ENCODE peak calls at places on chromosomes 13 and 19, in six cellular contexts. One of them, this sample, is unnamed.
A peak's percentile ranks its signal among the peaks of the same experiment; 100 is the strongest.

GRCh38 chr19:18418725-18419194 is 438 bp upstream of the SSBP4 start:
- DNase-seq in neural crest cell: no peak
- DNase-seq in anterior cingulate cortex: no peak
- DNase-seq in activated B cell treated with CpG ODN at 0.5 μM for 24 hours: no peak
- DNase-seq in MCF 10A: no peak
- DNase-seq in T-cell: peak; percentile 41
- DNase-seq in this sample: peak; percentile 60

GRCh38 chr19:5345895-5346386 is 5.3 kb upstream of the PTPRS start:
- DNase-seq in neural crest cell: no peak
- DNase-seq in anterior cingulate cortex: no peak
- DNase-seq in activated B cell treated with CpG ODN at 0.5 μM for 24 hours: no peak
- DNase-seq in T-cell: no peak
- DNase-seq in MCF 10A: peak; percentile 85
- DNase-seq in this sample: no peak

GRCh38 chr13:65095697-65096096 is 2134.4 kb downstream of the PCDH9 start:
- DNase-seq in neural crest cell: no peak
- DNase-seq in anterior cingulate cortex: no peak
- DNase-seq in T-cell: no peak
- DNase-seq in MCF 10A: no peak
- DNase-seq in activated B cell treated with CpG ODN at 0.5 μM for 24 hours: no peak
- DNase-seq in this sample: no peak

GRCh38 chr13:30153871-30154426 is 153.4 kb downstream of the KATNAL1 start:
- DNase-seq in anterior cingulate cortex: no peak
- DNase-seq in MCF 10A: no peak
- DNase-seq in activated B cell treated with CpG ODN at 0.5 μM for 24 hours: no peak
- DNase-seq in neural crest cell: no peak
- DNase-seq in T-cell: no peak
- DNase-seq in this sample: no peak

GRCh38 chr13:112730157-112730671 is 40.4 kb downstream of the ATP11A start:
- DNase-seq in MCF 10A: peak; percentile 57
- DNase-seq in T-cell: no peak
- DNase-seq in activated B cell treated with CpG ODN at 0.5 μM for 24 hours: no peak
- DNase-seq in neural crest cell: no peak
- DNase-seq in anterior cingulate cortex: no peak
- DNase-seq in this sample: peak; percentile 68

GRCh38 chr19:49741210-49741844 is 21.8 kb downstream of the TSKS start:
- DNase-seq in MCF 10A: no peak
- DNase-seq in neural crest cell: no peak
- DNase-seq in T-cell: no peak
- DNase-seq in anterior cingulate cortex: no peak
- DNase-seq in activated B cell treated with CpG ODN at 0.5 μM for 24 hours: no peak
- DNase-seq in this sample: no peak

GRCh38 chr19:7381073-7381390 is 32.3 kb downstream of the ARHGEF18 start:
- DNase-seq in T-cell: no peak
- DNase-seq in neural crest cell: no peak
- DNase-seq in anterior cingulate cortex: no peak
- DNase-seq in activated B cell treated with CpG ODN at 0.5 μM for 24 hours: no peak
- DNase-seq in MCF 10A: no peak
- DNase-seq in this sample: no peak

GRCh38 chr13:45082964-45083363 is 37.3 kb upstream of the GTF2F2 start:
- DNase-seq in MCF 10A: peak; percentile 37
- DNase-seq in neural crest cell: no peak
- DNase-seq in activated B cell treated with CpG ODN at 0.5 μM for 24 hours: no peak
- DNase-seq in T-cell: no peak
- DNase-seq in anterior cingulate cortex: no peak
- DNase-seq in this sample: no peak

GRCh38 chr13:32042567-32042966 is 11.0 kb downstream of the FRY start:
- DNase-seq in activated B cell treated with CpG ODN at 0.5 μM for 24 hours: no peak
- DNase-seq in T-cell: no peak
- DNase-seq in neural crest cell: no peak
- DNase-seq in anterior cingulate cortex: no peak
- DNase-seq in MCF 10A: no peak
- DNase-seq in this sample: no peak

GRCh38 chr13:100399455-100399854 is 189.1 kb downstream of the GGACT start:
- DNase-seq in MCF 10A: no peak
- DNase-seq in neural crest cell: no peak
- DNase-seq in activated B cell treated with CpG ODN at 0.5 μM for 24 hours: no peak
- DNase-seq in T-cell: no peak
- DNase-seq in anterior cingulate cortex: no peak
- DNase-seq in this sample: no peak

GRCh38 chr13:114044486-114044885 is 70.6 kb upstream of the C13orf46 start:
- DNase-seq in T-cell: no peak
- DNase-seq in activated B cell treated with CpG ODN at 0.5 μM for 24 hours: no peak
- DNase-seq in neural crest cell: no peak
- DNase-seq in anterior cingulate cortex: no peak
- DNase-seq in MCF 10A: no peak
- DNase-seq in this sample: no peak

GRCh38 chr13:111920932-111921705 is 145.8 kb upstream of the SOX1 start:
- DNase-seq in activated B cell treated with CpG ODN at 0.5 μM for 24 hours: no peak
- DNase-seq in neural crest cell: no peak
- DNase-seq in T-cell: no peak
- DNase-seq in anterior cingulate cortex: no peak
- DNase-seq in MCF 10A: no peak
- DNase-seq in this sample: no peak

GRCh38 chr19:34838753-34839431 is 65.9 kb upstream of the ZNF599 start:
- DNase-seq in neural crest cell: peak; percentile 28
- DNase-seq in anterior cingulate cortex: no peak
- DNase-seq in T-cell: no peak
- DNase-seq in activated B cell treated with CpG ODN at 0.5 μM for 24 hours: no peak
- DNase-seq in MCF 10A: no peak
- DNase-seq in this sample: peak; percentile 44

GRCh38 chr13:103948477-103948876 is 882.3 kb upstream of the SLC10A2 start:
- DNase-seq in neural crest cell: no peak
- DNase-seq in activated B cell treated with CpG ODN at 0.5 μM for 24 hours: no peak
- DNase-seq in anterior cingulate cortex: no peak
- DNase-seq in MCF 10A: no peak
- DNase-seq in T-cell: no peak
- DNase-seq in this sample: no peak

GRCh38 chr13:109787135-109787954 is 962 bp upstream of the IRS2 start:
- DNase-seq in neural crest cell: peak; percentile 46
- DNase-seq in T-cell: no peak
- DNase-seq in MCF 10A: peak; percentile 58
- DNase-seq in activated B cell treated with CpG ODN at 0.5 μM for 24 hours: peak; percentile 31
- DNase-seq in anterior cingulate cortex: peak; percentile 49
- DNase-seq in this sample: peak; percentile 58

GRCh38 chr13:63696055-63696454 is 2280.4 kb upstream of the PCDH20 start:
- DNase-seq in anterior cingulate cortex: no peak
- DNase-seq in neural crest cell: no peak
- DNase-seq in activated B cell treated with CpG ODN at 0.5 μM for 24 hours: no peak
- DNase-seq in T-cell: no peak
- DNase-seq in MCF 10A: no peak
- DNase-seq in this sample: no peak

GRCh38 chr19:16637535-16637934 is 9.5 kb upstream of the MED26 start:
- DNase-seq in MCF 10A: no peak
- DNase-seq in anterior cingulate cortex: no peak
- DNase-seq in activated B cell treated with CpG ODN at 0.5 μM for 24 hours: no peak
- DNase-seq in neural crest cell: no peak
- DNase-seq in T-cell: no peak
- DNase-seq in this sample: no peak

GRCh38 chr13:39779337-39780270 is 124.1 kb downstream of the COG6 start:
- DNase-seq in activated B cell treated with CpG ODN at 0.5 μM for 24 hours: no peak
- DNase-seq in anterior cingulate cortex: no peak
- DNase-seq in MCF 10A: no peak
- DNase-seq in T-cell: peak; percentile 41
- DNase-seq in neural crest cell: no peak
- DNase-seq in this sample: no peak

GRCh38 chr19:35755550-35756371 is 1.1 kb downstream of the HSPB6 start:
- DNase-seq in neural crest cell: no peak
- DNase-seq in T-cell: peak; percentile 53
- DNase-seq in MCF 10A: no peak
- DNase-seq in activated B cell treated with CpG ODN at 0.5 μM for 24 hours: no peak
- DNase-seq in anterior cingulate cortex: no peak
- DNase-seq in this sample: peak; percentile 91

GRCh38 chr13:30079501-30079900 is 227.8 kb downstream of the KATNAL1 start:
- DNase-seq in activated B cell treated with CpG ODN at 0.5 μM for 24 hours: no peak
- DNase-seq in neural crest cell: no peak
- DNase-seq in MCF 10A: no peak
- DNase-seq in T-cell: no peak
- DNase-seq in anterior cingulate cortex: no peak
- DNase-seq in this sample: no peak

GRCh38 chr13:49220035-49220855 is at the start of gene MLNR:
- DNase-seq in activated B cell treated with CpG ODN at 0.5 μM for 24 hours: peak; percentile 33
- DNase-seq in MCF 10A: no peak
- DNase-seq in T-cell: no peak
- DNase-seq in anterior cingulate cortex: no peak
- DNase-seq in neural crest cell: peak; percentile 33
- DNase-seq in this sample: peak; percentile 45

GRCh38 chr13:25901460-25902376 is 150.1 kb downstream of the SHISA2 start:
- DNase-seq in MCF 10A: peak; percentile 91
- DNase-seq in neural crest cell: no peak
- DNase-seq in activated B cell treated with CpG ODN at 0.5 μM for 24 hours: no peak
- DNase-seq in T-cell: peak; percentile 22
- DNase-seq in anterior cingulate cortex: no peak
- DNase-seq in this sample: no peak

GRCh38 chr19:1162404-1163282 is 11.4 kb downstream of the SBNO2 start:
- DNase-seq in MCF 10A: no peak
- DNase-seq in activated B cell treated with CpG ODN at 0.5 μM for 24 hours: no peak
- DNase-seq in anterior cingulate cortex: no peak
- DNase-seq in neural crest cell: no peak
- DNase-seq in T-cell: no peak
- DNase-seq in this sample: no peak

GRCh38 chr13:51317262-51317661 is 22.2 kb upstream of the SERPINE3 start:
- DNase-seq in activated B cell treated with CpG ODN at 0.5 μM for 24 hours: no peak
- DNase-seq in T-cell: no peak
- DNase-seq in neural crest cell: no peak
- DNase-seq in anterior cingulate cortex: no peak
- DNase-seq in MCF 10A: no peak
- DNase-seq in this sample: no peak

GRCh38 chr13:38417727-38418126 is 68.1 kb downstream of the UFM1 start:
- DNase-seq in neural crest cell: no peak
- DNase-seq in activated B cell treated with CpG ODN at 0.5 μM for 24 hours: no peak
- DNase-seq in T-cell: no peak
- DNase-seq in MCF 10A: peak; percentile 53
- DNase-seq in anterior cingulate cortex: no peak
- DNase-seq in this sample: no peak

GRCh38 chr13:39037410-39037879 is 444 bp downstream of the PROSER1 start:
- DNase-seq in anterior cingulate cortex: no peak
- DNase-seq in activated B cell treated with CpG ODN at 0.5 μM for 24 hours: no peak
- DNase-seq in T-cell: peak; percentile 7
- DNase-seq in MCF 10A: no peak
- DNase-seq in neural crest cell: no peak
- DNase-seq in this sample: no peak

GRCh38 chr19:5795382-5795919 is 4.5 kb upstream of the DUS3L start:
- DNase-seq in activated B cell treated with CpG ODN at 0.5 μM for 24 hours: no peak
- DNase-seq in MCF 10A: no peak
- DNase-seq in anterior cingulate cortex: no peak
- DNase-seq in neural crest cell: no peak
- DNase-seq in T-cell: no peak
- DNase-seq in this sample: no peak

GRCh38 chr13:110700186-110700585 is 5.7 kb downstream of the CARS2 start:
- DNase-seq in anterior cingulate cortex: no peak
- DNase-seq in activated B cell treated with CpG ODN at 0.5 μM for 24 hours: no peak
- DNase-seq in T-cell: no peak
- DNase-seq in neural crest cell: no peak
- DNase-seq in MCF 10A: no peak
- DNase-seq in this sample: no peak

GRCh38 chr13:83940742-83941141 is 58.5 kb upstream of the SLITRK1 start:
- DNase-seq in MCF 10A: peak; percentile 78
- DNase-seq in anterior cingulate cortex: no peak
- DNase-seq in neural crest cell: no peak
- DNase-seq in activated B cell treated with CpG ODN at 0.5 μM for 24 hours: no peak
- DNase-seq in T-cell: no peak
- DNase-seq in this sample: no peak

GRCh38 chr13:40377783-40378182 is 288.7 kb downstream of the FOXO1 start:
- DNase-seq in MCF 10A: no peak
- DNase-seq in T-cell: no peak
- DNase-seq in neural crest cell: no peak
- DNase-seq in anterior cingulate cortex: no peak
- DNase-seq in activated B cell treated with CpG ODN at 0.5 μM for 24 hours: no peak
- DNase-seq in this sample: no peak

This sample was measured in left cardiac atrium.